ENCODE peak calls at places on chromosomes 4 and X, in eight cellular contexts. C is pulmonary artery endothelial cell; T is heart left ventricle; L is NCI-H1105; Z is CD4-positive, alpha-beta memory T cell; U is lower leg skin; Y is esophagus squamous epithelium; D is stimulated activated CD4-positive, alpha-beta T cell treated with anti-CD3 and anti-CD28 coated beads, Interleukin-1b, Interleukin-23, amount 100 ng/mL, for 24 hours. G is an unnamed sample.
A peak's percentile ranks its signal among the peaks of the same experiment; 100 is the strongest.

GRCh38 chrX:49041683-49042529 is 1.3 kb downstream of the TFE3 start:
- DNase-seq in C (no peak), T (no peak), D (no peak), Z (peak; percentile 14), Y (no peak), U (no peak), L (no peak), G (peak; percentile 30)

GRCh38 chrX:71098302-71098701 is 2.7 kb downstream of the FOXO4 start:
- DNase-seq in U (peak; percentile 87), Z (peak; percentile 83), C (no peak), L (no peak), T (peak; percentile 51), D (peak; percentile 43), Y (peak; percentile 4), G (peak; percentile 29)

GRCh38 chr4:109994415-109994827 is 81.7 kb downstream of the EGF start:
- DNase-seq in T (no peak), U (no peak), L (no peak), Z (no peak), Y (no peak), C (no peak), D (no peak), G (no peak)

GRCh38 chr4:10457255-10457801 is at the start of gene ZNF518B:
- DNase-seq in Y (no peak), L (no peak), U (peak; percentile 87), Z (peak; percentile 85), T (peak; percentile 68), C (no peak), D (no peak), G (peak; percentile 56)

GRCh38 chrX:19728915-19729314 is 158.5 kb downstream of the SH3KBP1 start:
- DNase-seq in Y (no peak), Z (no peak), U (no peak), D (no peak), L (no peak), C (no peak), T (no peak), G (no peak)

GRCh38 chrX:39642071-39642470 is 455.7 kb downstream of the BCOR start:
- DNase-seq in T (no peak), Y (no peak), C (no peak), L (no peak), U (no peak), D (no peak), Z (no peak), G (no peak)

GRCh38 chr4:187302456-187302855 is 578.8 kb upstream of the FAT1 start:
- DNase-seq in L (no peak), Y (no peak), U (no peak), D (no peak), C (no peak), T (no peak), Z (no peak), G (no peak)

GRCh38 chr4:37639551-37640293 is 46.5 kb downstream of the RELL1 start:
- DNase-seq in T (no peak), D (no peak), Y (no peak), C (no peak), L (no peak), U (no peak), Z (no peak), G (no peak)

GRCh38 chrX:142076633-142077032 is 128.5 kb downstream of the MAGEC2 start:
- DNase-seq in U (no peak), L (no peak), Z (no peak), T (no peak), Y (no peak), D (no peak), C (no peak), G (no peak)

GRCh38 chr4:2607822-2608221 is 71.4 kb downstream of the FAM193A start:
- DNase-seq in U (no peak), D (no peak), Y (no peak), Z (no peak), C (no peak), L (no peak), T (no peak), G (no peak)

GRCh38 chrX:30373951-30374350 is 64.8 kb upstream of the NR0B1 start:
- DNase-seq in C (no peak), D (no peak), Z (no peak), Y (no peak), L (no peak), U (no peak), T (no peak), G (no peak)

GRCh38 chr4:139419388-139419914 is 34.5 kb upstream of the RAB33B start:
- DNase-seq in C (peak; percentile 99), L (no peak), T (peak; percentile 67), D (no peak), U (no peak), Z (peak; percentile 14), Y (no peak), G (peak; percentile 49)

GRCh38 chrX:31153475-31154047 is 81.7 kb upstream of the FTHL17 start:
- DNase-seq in Z (no peak), U (no peak), Y (no peak), L (no peak), T (no peak), D (no peak), C (no peak), G (no peak)

GRCh38 chrX:49233176-49233575 is at the start of gene CACNA1F:
- DNase-seq in Z (no peak), Y (no peak), D (no peak), T (no peak), U (no peak), L (no peak), C (no peak), G (no peak)